ENCODE peak calls at places on chromosomes 12 and 14, in nine cellular contexts. P, G, K, B, E, O, X, M and S are unnamed samples.

GRCh38 chr14:104314251-104314941 is 176.0 kb downstream of the KIF26A start:
- DNase-seq in P (no peak), E (no peak), O (no peak), B (no peak), M (no peak), K (no peak), G (no peak), X (peak), S (no peak)

GRCh38 chr14:98494582-98494981 is 777.4 kb downstream of the BCL11B start:
- DNase-seq in X (no peak), P (no peak), G (no peak), O (no peak), B (no peak), K (no peak), E (no peak), M (no peak), S (no peak)

GRCh38 chr12:30694412-30694955 is 1.2 kb downstream of the IPO8 start:
- DNase-seq in E (peak), P (no peak), K (no peak), X (no peak), G (no peak), O (no peak), B (no peak), M (no peak), S (no peak)

GRCh38 chr14:94764573-94764972 is 5.3 kb downstream of the GSC start:
- DNase-seq in X (no peak), B (no peak), G (no peak), P (no peak), E (no peak), M (no peak), K (no peak), O (no peak), S (no peak)

GRCh38 chr14:41404121-41404520 is 202.6 kb upstream of the LRFN5 start:
- DNase-seq in X (no peak), P (no peak), E (no peak), G (no peak), K (no peak), B (no peak), M (no peak), O (no peak), S (no peak)

GRCh38 chr12:109715310-109716091 is 1.9 kb downstream of the FAM222A start:
- DNase-seq in G (peak), K (no peak), B (no peak), O (peak), E (peak), X (peak), P (no peak), M (no peak), S (no peak)

GRCh38 chr14:29236848-29237247 is 470.3 kb downstream of the FOXG1 start:
- DNase-seq in P (no peak), O (no peak), B (no peak), X (no peak), K (no peak), E (no peak), G (no peak), M (no peak), S (no peak)

GRCh38 chr14:79573486-79573885 is 637.8 kb downstream of the DIO2 start:
- DNase-seq in E (no peak), K (no peak), X (no peak), M (no peak), G (no peak), O (no peak), P (no peak), B (no peak), S (no peak)

GRCh38 chr14:75577090-75577489 is 1.3 kb upstream of the FLVCR2 start:
- DNase-seq in G (peak), E (no peak), B (no peak), O (no peak), P (no peak), M (no peak), K (no peak), X (no peak), S (no peak)

GRCh38 chr12:1830981-1831930 is 10.9 kb downstream of the LRTM2 start:
- DNase-seq in P (peak), K (no peak), G (no peak), E (no peak), X (peak), B (no peak), O (peak), M (no peak), S (no peak)

GRCh38 chr12:105233045-105233905 is 2.7 kb downstream of the APPL2 start:
- DNase-seq in M (no peak), G (no peak), O (no peak), X (no peak), E (no peak), K (no peak), B (no peak), P (no peak), S (no peak)

GRCh38 chr12:116247377-116247776 is 30.1 kb downstream of the MED13L start:
- DNase-seq in M (no peak), G (no peak), E (no peak), K (no peak), X (no peak), P (no peak), O (no peak), B (no peak), S (no peak)

GRCh38 chr14:64388533-64389243 is 535 bp downstream of the MTHFD1 start:
- DNase-seq in X (peak), K (no peak), E (peak), M (no peak), O (peak), P (no peak), G (no peak), B (no peak), S (no peak)

GRCh38 chr12:113463746-113464743 is 7.6 kb downstream of the LHX5 start:
- DNase-seq in M (no peak), P (no peak), X (no peak), B (no peak), G (no peak), K (no peak), E (no peak), O (no peak), S (no peak)

GRCh38 chr12:71756054-71756675 is 1.5 kb downstream of the RAB21 start:
- DNase-seq in P (no peak), B (no peak), X (no peak), G (peak), M (no peak), E (no peak), O (no peak), K (no peak), S (no peak)

GRCh38 chr12:7716391-7716790 is 5.2 kb downstream of the DPPA3 start:
- DNase-seq in M (no peak), B (no peak), K (no peak), O (no peak), X (no peak), E (no peak), P (no peak), G (peak), S (no peak)

GRCh38 chr14:66045572-66046021 is 440.6 kb upstream of the CCDC196 start:
- DNase-seq in G (no peak), M (no peak), B (no peak), O (no peak), K (no peak), E (no peak), X (no peak), P (no peak), S (no peak)

GRCh38 chr12:121894633-121895032 is 6.0 kb downstream of the PSMD9 start:
- DNase-seq in M (no peak), P (no peak), E (no peak), K (no peak), G (peak), O (no peak), X (peak), B (no peak), S (no peak)

GRCh38 chr14:31937730-31938346 is 139.3 kb upstream of the ARHGAP5 start:
- DNase-seq in K (no peak), E (no peak), G (peak), B (no peak), P (no peak), M (no peak), O (peak), X (peak), S (no peak)

GRCh38 chr14:77849711-77850110 is 49.8 kb downstream of the ADCK1 start:
- DNase-seq in K (no peak), G (no peak), E (no peak), M (no peak), B (no peak), X (no peak), O (no peak), P (no peak), S (no peak)

GRCh38 chr14:54108481-54109471 is 152.2 kb upstream of the BMP4 start:
- DNase-seq in B (no peak), M (no peak), K (no peak), G (peak), P (no peak), O (no peak), X (no peak), E (no peak), S (no peak)

GRCh38 chr12:29429999-29430698 is 49.2 kb upstream of the ERGIC2 start:
- DNase-seq in E (no peak), M (no peak), G (no peak), P (no peak), K (no peak), X (peak), O (no peak), B (no peak), S (no peak)